ENCODE peak calls at places on chromosomes 11 and 22, in eight cellular contexts. One of them, this sample, is unnamed.

GRCh38 chr11:70155386-70155785 is 47.7 kb upstream of the FADD start:
- DNase-seq in T-helper 2 cell: no peak
- DNase-seq in SW 1271: no peak
- DNase-seq in AG10803: peak
- DNase-seq in RPMI7951: peak
- DNase-seq in HTR-8/SVneo: no peak
- DNase-seq in cardiac fibroblast: no peak
- DNase-seq in germinal center: no peak
- DNase-seq in this sample: no peak

GRCh38 chr11:61482513-61482912 is 26.0 kb upstream of the LRRC10B start:
- DNase-seq in T-helper 2 cell: no peak
- DNase-seq in SW 1271: no peak
- DNase-seq in AG10803: no peak
- DNase-seq in RPMI7951: no peak
- DNase-seq in HTR-8/SVneo: no peak
- DNase-seq in cardiac fibroblast: no peak
- DNase-seq in germinal center: peak
- DNase-seq in this sample: no peak

GRCh38 chr11:79095424-79095823 is 345.4 kb downstream of the TENM4 start:
- DNase-seq in T-helper 2 cell: no peak
- DNase-seq in SW 1271: no peak
- DNase-seq in AG10803: no peak
- DNase-seq in RPMI7951: peak
- DNase-seq in HTR-8/SVneo: no peak
- DNase-seq in cardiac fibroblast: no peak
- DNase-seq in germinal center: no peak
- DNase-seq in this sample: no peak

GRCh38 chr22:49340406-49340805 is 487.3 kb downstream of the BRD1 start:
- DNase-seq in T-helper 2 cell: no peak
- DNase-seq in SW 1271: no peak
- DNase-seq in AG10803: no peak
- DNase-seq in RPMI7951: no peak
- DNase-seq in HTR-8/SVneo: no peak
- DNase-seq in cardiac fibroblast: no peak
- DNase-seq in germinal center: no peak
- DNase-seq in this sample: no peak

GRCh38 chr11:75435571-75435925 is 2.5 kb upstream of the KLHL35 start:
- DNase-seq in T-helper 2 cell: no peak
- DNase-seq in SW 1271: no peak
- DNase-seq in AG10803: no peak
- DNase-seq in RPMI7951: no peak
- DNase-seq in HTR-8/SVneo: no peak
- DNase-seq in cardiac fibroblast: no peak
- DNase-seq in germinal center: no peak
- DNase-seq in this sample: no peak

GRCh38 chr11:6251120-6251733 is 8.4 kb upstream of the CCKBR start:
- DNase-seq in T-helper 2 cell: peak
- DNase-seq in SW 1271: no peak
- DNase-seq in AG10803: peak
- DNase-seq in RPMI7951: peak
- DNase-seq in HTR-8/SVneo: peak
- DNase-seq in cardiac fibroblast: peak
- DNase-seq in germinal center: peak
- DNase-seq in this sample: peak

GRCh38 chr11:86011175-86011574 is 57.7 kb downstream of the PICALM start:
- DNase-seq in T-helper 2 cell: no peak
- DNase-seq in SW 1271: no peak
- DNase-seq in AG10803: no peak
- DNase-seq in RPMI7951: no peak
- DNase-seq in HTR-8/SVneo: no peak
- DNase-seq in cardiac fibroblast: no peak
- DNase-seq in germinal center: no peak
- DNase-seq in this sample: no peak

GRCh38 chr11:27950339-27950738 is 157.6 kb downstream of the KIF18A start:
- DNase-seq in T-helper 2 cell: no peak
- DNase-seq in SW 1271: no peak
- DNase-seq in AG10803: peak
- DNase-seq in RPMI7951: no peak
- DNase-seq in HTR-8/SVneo: no peak
- DNase-seq in cardiac fibroblast: no peak
- DNase-seq in germinal center: no peak
- DNase-seq in this sample: no peak

GRCh38 chr11:71212871-71213559 is 39.4 kb downstream of the SHANK2 start:
- DNase-seq in T-helper 2 cell: no peak
- DNase-seq in SW 1271: no peak
- DNase-seq in AG10803: peak
- DNase-seq in RPMI7951: no peak
- DNase-seq in HTR-8/SVneo: no peak
- DNase-seq in cardiac fibroblast: no peak
- DNase-seq in germinal center: no peak
- DNase-seq in this sample: no peak

GRCh38 chr22:49663311-49663711 is 164.4 kb downstream of the BRD1 start:
- DNase-seq in T-helper 2 cell: no peak
- DNase-seq in SW 1271: no peak
- DNase-seq in AG10803: no peak
- DNase-seq in RPMI7951: no peak
- DNase-seq in HTR-8/SVneo: no peak
- DNase-seq in cardiac fibroblast: no peak
- DNase-seq in germinal center: no peak
- DNase-seq in this sample: no peak

GRCh38 chr11:120039031-120039430 is 98.9 kb downstream of the TRIM29 start:
- DNase-seq in T-helper 2 cell: no peak
- DNase-seq in SW 1271: no peak
- DNase-seq in AG10803: no peak
- DNase-seq in RPMI7951: no peak
- DNase-seq in HTR-8/SVneo: no peak
- DNase-seq in cardiac fibroblast: no peak
- DNase-seq in germinal center: no peak
- DNase-seq in this sample: no peak

GRCh38 chr11:64094463-64095223 is 58.9 kb downstream of the FLRT1 start:
- DNase-seq in T-helper 2 cell: no peak
- DNase-seq in SW 1271: no peak
- DNase-seq in AG10803: peak
- DNase-seq in RPMI7951: peak
- DNase-seq in HTR-8/SVneo: peak
- DNase-seq in cardiac fibroblast: peak
- DNase-seq in germinal center: no peak
- DNase-seq in this sample: no peak

GRCh38 chr11:19628018-19628417 is 84.6 kb upstream of the NAV2 start:
- DNase-seq in T-helper 2 cell: no peak
- DNase-seq in SW 1271: no peak
- DNase-seq in AG10803: peak
- DNase-seq in RPMI7951: peak
- DNase-seq in HTR-8/SVneo: peak
- DNase-seq in cardiac fibroblast: peak
- DNase-seq in germinal center: no peak
- DNase-seq in this sample: no peak

GRCh38 chr22:36197601-36198146 is 3.9 kb downstream of the APOL4 start:
- DNase-seq in T-helper 2 cell: no peak
- DNase-seq in SW 1271: no peak
- DNase-seq in AG10803: no peak
- DNase-seq in RPMI7951: no peak
- DNase-seq in HTR-8/SVneo: no peak
- DNase-seq in cardiac fibroblast: no peak
- DNase-seq in germinal center: no peak
- DNase-seq in this sample: no peak

GRCh38 chr11:9090488-9091043 is 833 bp downstream of the SCUBE2 start:
- DNase-seq in T-helper 2 cell: no peak
- DNase-seq in SW 1271: no peak
- DNase-seq in AG10803: peak
- DNase-seq in RPMI7951: no peak
- DNase-seq in HTR-8/SVneo: no peak
- DNase-seq in cardiac fibroblast: no peak
- DNase-seq in germinal center: no peak
- DNase-seq in this sample: no peak

GRCh38 chr22:38927033-38927789 is 30.2 kb upstream of the APOBEC3A start:
- DNase-seq in T-helper 2 cell: peak
- DNase-seq in SW 1271: peak
- DNase-seq in AG10803: peak
- DNase-seq in RPMI7951: peak
- DNase-seq in HTR-8/SVneo: no peak
- DNase-seq in cardiac fibroblast: peak
- DNase-seq in germinal center: peak
- DNase-seq in this sample: peak

GRCh38 chr22:35399114-35399677 is 744 bp upstream of the MCM5 start:
- DNase-seq in T-helper 2 cell: no peak
- DNase-seq in SW 1271: no peak
- DNase-seq in AG10803: no peak
- DNase-seq in RPMI7951: peak
- DNase-seq in HTR-8/SVneo: no peak
- DNase-seq in cardiac fibroblast: no peak
- DNase-seq in germinal center: no peak
- DNase-seq in this sample: no peak

GRCh38 chr22:25650834-25651233 is 86.4 kb downstream of the GRK3 start:
- DNase-seq in T-helper 2 cell: no peak
- DNase-seq in SW 1271: no peak
- DNase-seq in AG10803: no peak
- DNase-seq in RPMI7951: no peak
- DNase-seq in HTR-8/SVneo: no peak
- DNase-seq in cardiac fibroblast: no peak
- DNase-seq in germinal center: peak
- DNase-seq in this sample: no peak

GRCh38 chr11:106457727-106458126 is 380.3 kb downstream of the AASDHPPT start:
- DNase-seq in T-helper 2 cell: no peak
- DNase-seq in SW 1271: no peak
- DNase-seq in AG10803: peak
- DNase-seq in RPMI7951: peak
- DNase-seq in HTR-8/SVneo: no peak
- DNase-seq in cardiac fibroblast: peak
- DNase-seq in germinal center: no peak
- DNase-seq in this sample: no peak

GRCh38 chr22:30968015-30968923 is at the start of gene MORC2:
- DNase-seq in T-helper 2 cell: peak
- DNase-seq in SW 1271: no peak
- DNase-seq in AG10803: no peak
- DNase-seq in RPMI7951: no peak
- DNase-seq in HTR-8/SVneo: peak
- DNase-seq in cardiac fibroblast: no peak
- DNase-seq in germinal center: no peak
- DNase-seq in this sample: no peak

GRCh38 chr11:76574406-76574805 is 96.1 kb downstream of the LRRC32 start:
- DNase-seq in T-helper 2 cell: no peak
- DNase-seq in SW 1271: no peak
- DNase-seq in AG10803: peak
- DNase-seq in RPMI7951: no peak
- DNase-seq in HTR-8/SVneo: no peak
- DNase-seq in cardiac fibroblast: no peak
- DNase-seq in germinal center: no peak
- DNase-seq in this sample: no peak

GRCh38 chr22:31586137-31586920 is 75.7 kb downstream of the PISD start:
- DNase-seq in T-helper 2 cell: no peak
- DNase-seq in SW 1271: no peak
- DNase-seq in AG10803: peak
- DNase-seq in RPMI7951: no peak
- DNase-seq in HTR-8/SVneo: peak
- DNase-seq in cardiac fibroblast: peak
- DNase-seq in germinal center: no peak
- DNase-seq in this sample: no peak

GRCh38 chr22:29040385-29041275 is 21.0 kb downstream of the C22orf31 start:
- DNase-seq in T-helper 2 cell: peak
- DNase-seq in SW 1271: peak
- DNase-seq in AG10803: peak
- DNase-seq in RPMI7951: peak
- DNase-seq in HTR-8/SVneo: peak
- DNase-seq in cardiac fibroblast: peak
- DNase-seq in germinal center: peak
- DNase-seq in this sample: peak

GRCh38 chr22:48746789-48747425 is 1080.8 kb downstream of the BRD1 start:
- DNase-seq in T-helper 2 cell: no peak
- DNase-seq in SW 1271: no peak
- DNase-seq in AG10803: no peak
- DNase-seq in RPMI7951: no peak
- DNase-seq in HTR-8/SVneo: no peak
- DNase-seq in cardiac fibroblast: no peak
- DNase-seq in germinal center: no peak
- DNase-seq in this sample: no peak

GRCh38 chr22:38069372-38070249 is 12.4 kb downstream of the PICK1 start:
- DNase-seq in T-helper 2 cell: no peak
- DNase-seq in SW 1271: no peak
- DNase-seq in AG10803: peak
- DNase-seq in RPMI7951: peak
- DNase-seq in HTR-8/SVneo: no peak
- DNase-seq in cardiac fibroblast: peak
- DNase-seq in germinal center: no peak
- DNase-seq in this sample: no peak

GRCh38 chr22:42289671-42290269 is 19.3 kb upstream of the TCF20 start:
- DNase-seq in T-helper 2 cell: no peak
- DNase-seq in SW 1271: no peak
- DNase-seq in AG10803: no peak
- DNase-seq in RPMI7951: no peak
- DNase-seq in HTR-8/SVneo: no peak
- DNase-seq in cardiac fibroblast: no peak
- DNase-seq in germinal center: no peak
- DNase-seq in this sample: no peak

GRCh38 chr22:31639640-31640039 is 22.4 kb downstream of the PISD start:
- DNase-seq in T-helper 2 cell: no peak
- DNase-seq in SW 1271: no peak
- DNase-seq in AG10803: no peak
- DNase-seq in RPMI7951: no peak
- DNase-seq in HTR-8/SVneo: no peak
- DNase-seq in cardiac fibroblast: no peak
- DNase-seq in germinal center: no peak
- DNase-seq in this sample: no peak

GRCh38 chr22:50640857-50641647 is 13.1 kb upstream of the ARSA start:
- DNase-seq in T-helper 2 cell: no peak
- DNase-seq in SW 1271: no peak
- DNase-seq in AG10803: no peak
- DNase-seq in RPMI7951: no peak
- DNase-seq in HTR-8/SVneo: no peak
- DNase-seq in cardiac fibroblast: peak
- DNase-seq in germinal center: no peak
- DNase-seq in this sample: no peak

GRCh38 chr11:45412521-45412920 is 126.4 kb upstream of the SYT13 start:
- DNase-seq in T-helper 2 cell: no peak
- DNase-seq in SW 1271: no peak
- DNase-seq in AG10803: no peak
- DNase-seq in RPMI7951: no peak
- DNase-seq in HTR-8/SVneo: no peak
- DNase-seq in cardiac fibroblast: no peak
- DNase-seq in germinal center: no peak
- DNase-seq in this sample: no peak

GRCh38 chr22:37162221-37163095 is 12.7 kb upstream of the IL2RB start:
- DNase-seq in T-helper 2 cell: peak
- DNase-seq in SW 1271: no peak
- DNase-seq in AG10803: no peak
- DNase-seq in RPMI7951: no peak
- DNase-seq in HTR-8/SVneo: no peak
- DNase-seq in cardiac fibroblast: no peak
- DNase-seq in germinal center: peak
- DNase-seq in this sample: peak

GRCh38 chr11:120331301-120331966 is 4.8 kb upstream of the ARHGEF12 start:
- DNase-seq in T-helper 2 cell: no peak
- DNase-seq in SW 1271: peak
- DNase-seq in AG10803: peak
- DNase-seq in RPMI7951: peak
- DNase-seq in HTR-8/SVneo: peak
- DNase-seq in cardiac fibroblast: peak
- DNase-seq in germinal center: no peak
- DNase-seq in this sample: no peak

GRCh38 chr11:131682373-131683015 is 312.1 kb downstream of the NTM start:
- DNase-seq in T-helper 2 cell: no peak
- DNase-seq in SW 1271: no peak
- DNase-seq in AG10803: no peak
- DNase-seq in RPMI7951: no peak
- DNase-seq in HTR-8/SVneo: no peak
- DNase-seq in cardiac fibroblast: no peak
- DNase-seq in germinal center: no peak
- DNase-seq in this sample: no peak